ENCODE peak calls at places on chromosomes 13 and 19, in six cellular contexts. T is gastrocnemius medialis, M is IMR-90, K is tibial nerve, S is A549, J is sigmoid colon. E is an unnamed sample.

GRCh38 chr13:32001392-32001768 is 30.2 kb upstream of the FRY start:
- DNase-seq in T (no peak), M (peak), K (no peak), S (peak), J (no peak), E (no peak)

GRCh38 chr13:36919833-36920611 is at the start of gene SMAD9:
- DNase-seq in T (peak), M (peak), K (peak), S (peak), J (peak), E (no peak)

GRCh38 chr19:2983351-2984195 is 6.2 kb downstream of the TLE6 start:
- DNase-seq in T (peak), M (peak), K (peak), S (no peak), J (peak), E (no peak)

GRCh38 chr19:3210347-3211017 is 14.0 kb upstream of the CELF5 start:
- DNase-seq in T (peak), M (no peak), K (no peak), S (peak), J (no peak), E (no peak)

GRCh38 chr13:90420683-90421082 is 926.8 kb upstream of the MIR17HG start:
- DNase-seq in T (no peak), M (peak), K (no peak), S (no peak), J (no peak), E (no peak)

GRCh38 chr19:39329948-39330347 is 5.9 kb downstream of the GMFG start:
- DNase-seq in T (no peak), M (no peak), K (no peak), S (no peak), J (no peak), E (no peak)

GRCh38 chr13:74675185-74675584 is 541.0 kb upstream of the KLF12 start:
- DNase-seq in T (no peak), M (peak), K (no peak), S (no peak), J (no peak), E (no peak)

GRCh38 chr13:29563941-29564340 is 31.5 kb downstream of the SLC7A1 start:
- DNase-seq in T (no peak), M (no peak), K (no peak), S (no peak), J (no peak), E (no peak)

GRCh38 chr13:29538625-29538976 is 56.9 kb downstream of the SLC7A1 start:
- DNase-seq in T (no peak), M (no peak), K (no peak), S (no peak), J (no peak), E (no peak)

GRCh38 chr19:2271516-2272103 is 10.4 kb downstream of the PEAK3 start:
- DNase-seq in T (peak), M (peak), K (no peak), S (no peak), J (no peak), E (no peak)

GRCh38 chr19:50042363-50043024 is 16.7 kb downstream of the ZNF473 start:
- DNase-seq in T (no peak), M (no peak), K (no peak), S (no peak), J (no peak), E (no peak)

GRCh38 chr19:36488816-36489138 is 584 bp downstream of the ZNF566 start:
- DNase-seq in T (no peak), M (no peak), K (no peak), S (peak), J (no peak), E (no peak)

GRCh38 chr19:17226002-17226933 is at the start of gene OCEL1:
- DNase-seq in T (peak), M (peak), K (peak), S (peak), J (peak), E (peak)

GRCh38 chr19:6030214-6030507 is 52.2 kb upstream of the RANBP3 start:
- DNase-seq in T (no peak), M (peak), K (no peak), S (no peak), J (no peak), E (no peak)

GRCh38 chr13:98496239-98496668 is 80.7 kb downstream of the STK24 start:
- DNase-seq in T (peak), M (peak), K (peak), S (no peak), J (peak), E (no peak)

GRCh38 chr13:98494769-98495168 is 82.1 kb downstream of the STK24 start:
- DNase-seq in T (no peak), M (no peak), K (no peak), S (no peak), J (no peak), E (no peak)

GRCh38 chr13:98495627-98496238 is 81.2 kb downstream of the STK24 start:
- DNase-seq in T (no peak), M (no peak), K (no peak), S (no peak), J (no peak), E (no peak)

GRCh38 chr13:98493035-98493401 is 83.9 kb downstream of the STK24 start:
- DNase-seq in T (no peak), M (no peak), K (no peak), S (no peak), J (no peak), E (no peak)

DNA sequence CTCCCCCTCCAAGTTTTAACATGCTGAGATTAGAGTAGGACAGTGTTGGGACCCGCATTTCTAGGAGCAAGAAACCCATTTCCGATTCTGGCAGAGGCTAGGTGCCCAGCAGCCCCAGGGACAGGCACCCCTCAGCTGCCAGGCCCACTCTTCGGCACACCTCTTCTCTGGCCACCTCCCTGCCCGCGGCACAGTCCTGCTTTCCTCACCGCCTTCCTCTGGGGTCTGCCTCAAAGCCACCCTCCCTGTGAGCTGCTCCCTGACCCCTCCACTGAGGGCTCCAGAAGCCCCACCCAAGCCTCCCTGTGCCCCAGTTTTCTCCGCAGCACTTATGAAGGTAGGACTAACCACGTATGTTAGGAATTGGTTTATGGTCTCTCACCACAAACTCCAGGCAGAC is 79.9 kb downstream of the STK24 start:
- DNase-seq in T (no peak), M (no peak), K (no peak), S (no peak), J (no peak), E (no peak)
- H3K27ac ChIP-seq in T (peak), M (no peak), K (peak), S (peak), J (peak), E (peak)

GRCh38 chr13:50220938-50221337 is 205.7 kb downstream of the KCNRG start:
- DNase-seq in T (no peak), M (no peak), K (no peak), S (no peak), J (no peak), E (no peak)
- TF ChIP-seq CTCF in T (no peak), M (no peak), K (no peak), S (no peak), J (no peak), E (no peak)

GRCh38 chr13:46142692-46143238 is 37.9 kb upstream of the CPB2 start:
- DNase-seq in T (no peak), M (no peak), K (no peak), S (no peak), J (no peak), E (no peak)
- TF ChIP-seq POLR2A in T (no peak), M (no peak), K (no peak), S (no peak), J (no peak), E (no peak)

DNA sequence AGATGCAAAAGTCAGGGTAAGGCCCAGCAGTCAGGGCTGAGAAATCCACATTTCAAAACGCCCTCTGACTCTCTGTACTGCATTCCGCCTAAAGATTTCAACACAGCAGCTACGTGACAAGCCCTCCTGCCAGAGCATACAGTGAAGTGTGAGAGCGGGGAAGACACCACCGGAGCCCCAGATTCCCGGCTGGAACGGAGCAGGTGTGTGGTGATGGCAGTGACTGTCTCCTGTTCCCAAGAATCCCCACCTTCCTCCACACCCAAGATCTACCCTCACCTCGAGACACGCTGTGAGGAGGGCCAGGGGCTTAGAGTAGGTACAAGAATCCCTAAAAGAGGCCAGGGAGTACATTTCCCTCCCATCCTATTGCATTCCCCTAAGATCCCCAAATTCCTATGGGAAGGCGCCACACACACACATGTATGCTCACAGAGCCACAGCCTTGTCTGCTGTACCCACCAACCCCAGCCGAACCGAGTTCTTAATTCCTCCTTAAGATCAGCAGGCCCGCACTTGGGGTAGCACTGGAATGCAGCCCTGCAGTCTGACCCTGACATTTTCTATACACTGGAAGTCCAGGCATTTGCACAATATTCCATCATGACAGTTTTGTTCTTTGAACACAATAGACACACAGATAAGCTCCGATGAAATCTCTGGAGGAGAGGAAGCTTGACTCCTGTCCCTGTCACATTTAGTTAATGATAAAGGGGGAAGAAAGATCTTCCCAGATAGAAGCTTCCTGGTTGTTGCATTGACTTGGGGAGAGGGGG is 102.9 kb downstream of the FOXO1 start:
- DNase-seq in T (peak), M (no peak), K (no peak), S (no peak), J (no peak), E (no peak)
- H3K27ac ChIP-seq in T (peak), M (no peak), K (peak), S (no peak), J (peak), E (peak)

E was measured in esophagus squamous epithelium.